ENCODE peak calls at places on chromosomes 12 and 14, in nine cellular contexts. One of them, this sample, is unnamed.

GRCh38 chr14:58772061-58772604 is 134.4 kb downstream of the DACT1 start:
- DNase-seq in tibial nerve: no peak
- DNase-seq in RWPE2: no peak
- DNase-seq in HCT116: no peak
- DNase-seq in iPS DF 6.9: no peak
- DNase-seq in CD8-positive, alpha-beta T cell: no peak
- DNase-seq in effector memory CD4-positive, alpha-beta T cell: no peak
- DNase-seq in adipocyte: no peak
- DNase-seq in lower lobe of right lung: no peak
- DNase-seq in this sample: no peak

GRCh38 chr12:54571857-54572195 is 16.6 kb downstream of the PPP1R1A start:
- DNase-seq in effector memory CD4-positive, alpha-beta T cell: no peak
- DNase-seq in lower lobe of right lung: no peak
- DNase-seq in tibial nerve: no peak
- DNase-seq in CD8-positive, alpha-beta T cell: no peak
- DNase-seq in adipocyte: no peak
- DNase-seq in HCT116: no peak
- DNase-seq in RWPE2: no peak
- DNase-seq in iPS DF 6.9: no peak
- DNase-seq in this sample: no peak

GRCh38 chr14:59126714-59127436 is 61.6 kb upstream of the DAAM1 start:
- DNase-seq in tibial nerve: peak; percentile 10
- DNase-seq in effector memory CD4-positive, alpha-beta T cell: peak; percentile 16
- DNase-seq in CD8-positive, alpha-beta T cell: no peak
- DNase-seq in iPS DF 6.9: peak; percentile 22
- DNase-seq in adipocyte: peak; percentile 82
- DNase-seq in RWPE2: no peak
- DNase-seq in lower lobe of right lung: no peak
- DNase-seq in HCT116: peak; percentile 61
- DNase-seq in this sample: no peak

GRCh38 chr12:97283297-97283696 is 179.3 kb upstream of the RMST start:
- DNase-seq in CD8-positive, alpha-beta T cell: no peak
- DNase-seq in iPS DF 6.9: no peak
- DNase-seq in HCT116: no peak
- DNase-seq in tibial nerve: no peak
- DNase-seq in effector memory CD4-positive, alpha-beta T cell: no peak
- DNase-seq in adipocyte: no peak
- DNase-seq in RWPE2: no peak
- DNase-seq in lower lobe of right lung: no peak
- DNase-seq in this sample: no peak

GRCh38 chr14:100239200-100239839 is 376 bp downstream of the YY1 start:
- DNase-seq in RWPE2: peak; percentile 77
- DNase-seq in effector memory CD4-positive, alpha-beta T cell: peak; percentile 15
- DNase-seq in CD8-positive, alpha-beta T cell: peak; percentile 59
- DNase-seq in lower lobe of right lung: peak; percentile 64
- DNase-seq in HCT116: no peak
- DNase-seq in iPS DF 6.9: no peak
- DNase-seq in tibial nerve: no peak
- DNase-seq in adipocyte: peak; percentile 22
- DNase-seq in this sample: no peak

GRCh38 chr14:69982220-69982795 is 103.1 kb downstream of the SMOC1 start:
- DNase-seq in adipocyte: no peak
- DNase-seq in CD8-positive, alpha-beta T cell: no peak
- DNase-seq in tibial nerve: no peak
- DNase-seq in RWPE2: no peak
- DNase-seq in lower lobe of right lung: no peak
- DNase-seq in effector memory CD4-positive, alpha-beta T cell: no peak
- DNase-seq in iPS DF 6.9: no peak
- DNase-seq in HCT116: no peak
- DNase-seq in this sample: no peak

GRCh38 chr14:96362071-96362964 is 823 bp downstream of the ATG2B start:
- DNase-seq in lower lobe of right lung: no peak
- DNase-seq in HCT116: peak; percentile 63
- DNase-seq in CD8-positive, alpha-beta T cell: peak; percentile 53
- DNase-seq in iPS DF 6.9: no peak
- DNase-seq in RWPE2: no peak
- DNase-seq in adipocyte: peak; percentile 68
- DNase-seq in effector memory CD4-positive, alpha-beta T cell: peak; percentile 47
- DNase-seq in tibial nerve: peak; percentile 19
- DNase-seq in this sample: no peak

GRCh38 chr12:91326043-91327027 is 143.7 kb upstream of the DCN start:
- DNase-seq in tibial nerve: peak; percentile 96
- DNase-seq in adipocyte: peak; percentile 90
- DNase-seq in CD8-positive, alpha-beta T cell: no peak
- DNase-seq in lower lobe of right lung: no peak
- DNase-seq in effector memory CD4-positive, alpha-beta T cell: peak; percentile 10
- DNase-seq in HCT116: peak; percentile 19
- DNase-seq in RWPE2: no peak
- DNase-seq in iPS DF 6.9: peak; percentile 37
- DNase-seq in this sample: no peak

GRCh38 chr14:79809849-79810612 is 401.3 kb downstream of the DIO2 start:
- DNase-seq in effector memory CD4-positive, alpha-beta T cell: no peak
- DNase-seq in HCT116: no peak
- DNase-seq in adipocyte: no peak
- DNase-seq in iPS DF 6.9: peak; percentile 4
- DNase-seq in tibial nerve: no peak
- DNase-seq in CD8-positive, alpha-beta T cell: no peak
- DNase-seq in RWPE2: no peak
- DNase-seq in lower lobe of right lung: no peak
- DNase-seq in this sample: no peak

GRCh38 chr14:101109347-101109638 is 205.8 kb upstream of the RTL1 start:
- DNase-seq in effector memory CD4-positive, alpha-beta T cell: no peak
- DNase-seq in CD8-positive, alpha-beta T cell: no peak
- DNase-seq in adipocyte: no peak
- DNase-seq in lower lobe of right lung: no peak
- DNase-seq in HCT116: no peak
- DNase-seq in tibial nerve: no peak
- DNase-seq in iPS DF 6.9: no peak
- DNase-seq in RWPE2: no peak
- DNase-seq in this sample: no peak

GRCh38 chr14:69620211-69620611 is 8.8 kb downstream of the SUSD6 start:
- DNase-seq in HCT116: no peak
- DNase-seq in tibial nerve: no peak
- DNase-seq in RWPE2: no peak
- DNase-seq in effector memory CD4-positive, alpha-beta T cell: no peak
- DNase-seq in iPS DF 6.9: no peak
- DNase-seq in lower lobe of right lung: no peak
- DNase-seq in CD8-positive, alpha-beta T cell: no peak
- DNase-seq in adipocyte: no peak
- DNase-seq in this sample: no peak

GRCh38 chr12:54612216-54612750 is 22.4 kb downstream of the LACRT start:
- DNase-seq in iPS DF 6.9: no peak
- DNase-seq in tibial nerve: no peak
- DNase-seq in CD8-positive, alpha-beta T cell: no peak
- DNase-seq in effector memory CD4-positive, alpha-beta T cell: no peak
- DNase-seq in RWPE2: no peak
- DNase-seq in HCT116: no peak
- DNase-seq in lower lobe of right lung: no peak
- DNase-seq in adipocyte: no peak
- DNase-seq in this sample: no peak

GRCh38 chr14:55912344-55912743 is 205.9 kb upstream of the PELI2 start:
- DNase-seq in lower lobe of right lung: no peak
- DNase-seq in RWPE2: no peak
- DNase-seq in iPS DF 6.9: no peak
- DNase-seq in tibial nerve: no peak
- DNase-seq in CD8-positive, alpha-beta T cell: no peak
- DNase-seq in adipocyte: no peak
- DNase-seq in HCT116: no peak
- DNase-seq in effector memory CD4-positive, alpha-beta T cell: no peak
- DNase-seq in this sample: no peak

GRCh38 chr12:4824415-4824814 is 85.3 kb upstream of the KCNA1 start:
- DNase-seq in adipocyte: no peak
- DNase-seq in CD8-positive, alpha-beta T cell: no peak
- DNase-seq in iPS DF 6.9: no peak
- DNase-seq in lower lobe of right lung: no peak
- DNase-seq in effector memory CD4-positive, alpha-beta T cell: no peak
- DNase-seq in HCT116: no peak
- DNase-seq in RWPE2: no peak
- DNase-seq in tibial nerve: no peak
- DNase-seq in this sample: peak; percentile 1

GRCh38 chr14:74308695-74309094 is 6.0 kb upstream of the ABCD4 start:
- DNase-seq in iPS DF 6.9: no peak
- DNase-seq in HCT116: no peak
- DNase-seq in adipocyte: no peak
- DNase-seq in CD8-positive, alpha-beta T cell: no peak
- DNase-seq in effector memory CD4-positive, alpha-beta T cell: no peak
- DNase-seq in lower lobe of right lung: no peak
- DNase-seq in RWPE2: no peak
- DNase-seq in tibial nerve: no peak
- DNase-seq in this sample: no peak
- H3K36me3 ChIP-seq in iPS DF 6.9: no peaks in the 10 kb centered on the region
- H3K36me3 ChIP-seq in HCT116: no peaks in the 10 kb centered on the region
- H3K36me3 ChIP-seq in adipocyte: no peaks in the 10 kb centered on the region
- H3K36me3 ChIP-seq in CD8-positive, alpha-beta T cell: no peaks in the 10 kb centered on the region
- H3K36me3 ChIP-seq in effector memory CD4-positive, alpha-beta T cell: no peaks in the 10 kb centered on the region
- H3K36me3 ChIP-seq in lower lobe of right lung: no peaks in the 10 kb centered on the region
- H3K36me3 ChIP-seq in RWPE2: no peaks in the 10 kb centered on the region
- H3K36me3 ChIP-seq in tibial nerve: no peaks in the 10 kb centered on the region
- H3K36me3 ChIP-seq in this sample: no peaks in the 10 kb centered on the region

DNA sequence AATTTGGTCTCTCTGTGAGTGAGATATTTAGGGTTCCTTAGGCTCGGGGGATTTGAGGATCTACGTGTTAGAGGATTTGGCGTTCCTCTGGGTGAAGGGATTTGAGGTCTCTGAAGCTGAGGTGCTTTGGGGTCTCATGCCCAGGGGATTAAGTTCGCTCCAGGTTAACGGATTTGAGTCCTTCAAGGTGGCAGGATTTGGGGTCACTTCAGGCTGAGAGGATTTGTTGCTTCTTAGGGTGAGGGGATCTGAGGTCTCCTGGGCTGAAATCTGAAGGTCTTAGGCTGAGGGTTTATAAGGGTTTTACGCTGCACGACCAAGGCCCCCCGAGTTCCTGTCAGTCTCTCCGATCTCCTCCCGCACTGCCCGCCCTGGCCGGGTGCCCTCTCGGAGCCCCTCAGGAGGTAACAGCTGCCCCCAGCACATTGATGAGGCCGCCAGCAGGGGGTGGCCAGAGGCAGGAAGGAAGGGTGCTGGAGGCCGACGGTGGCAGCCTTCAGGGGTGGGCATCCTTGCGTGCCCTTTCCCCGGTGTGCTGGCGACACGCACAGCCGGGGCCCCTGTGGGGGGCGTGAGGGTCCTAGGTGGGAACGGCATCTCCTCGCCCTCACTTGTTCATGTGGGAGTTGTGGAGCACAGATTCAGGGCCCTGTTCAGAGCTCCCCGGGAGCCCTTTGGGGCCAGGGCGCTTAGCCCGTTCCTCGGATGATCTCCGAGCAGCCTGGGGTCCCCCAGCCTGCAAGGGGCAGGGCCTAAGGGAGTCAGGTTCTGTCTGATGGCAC is 14.3 kb downstream of the CEP170B start:
- DNase-seq in HCT116: no peak
- DNase-seq in adipocyte: no peak
- DNase-seq in RWPE2: no peak
- DNase-seq in tibial nerve: no peak
- DNase-seq in effector memory CD4-positive, alpha-beta T cell: no peak
- DNase-seq in lower lobe of right lung: peak; percentile 37
- DNase-seq in CD8-positive, alpha-beta T cell: no peak
- DNase-seq in iPS DF 6.9: no peak
- DNase-seq in this sample: no peak
- H3K36me3 ChIP-seq in HCT116: peaks cover 16% of the 10 kb centered on the region
- H3K36me3 ChIP-seq in adipocyte: peaks cover 40% of the 10 kb centered on the region
- H3K36me3 ChIP-seq in RWPE2: peaks cover 45% of the 10 kb centered on the region
- H3K36me3 ChIP-seq in tibial nerve: no peaks in the 10 kb centered on the region
- H3K36me3 ChIP-seq in effector memory CD4-positive, alpha-beta T cell: no peaks in the 10 kb centered on the region
- H3K36me3 ChIP-seq in lower lobe of right lung: peaks cover 36% of the 10 kb centered on the region
- H3K36me3 ChIP-seq in CD8-positive, alpha-beta T cell: no peaks in the 10 kb centered on the region
- H3K36me3 ChIP-seq in iPS DF 6.9: peaks cover 15% of the 10 kb centered on the region
- H3K36me3 ChIP-seq in this sample: peaks cover 30% of the 10 kb centered on the region

GRCh38 chr14:66540038-66540437 is 32.1 kb downstream of the GPHN start:
- DNase-seq in RWPE2: no peak
- DNase-seq in CD8-positive, alpha-beta T cell: no peak
- DNase-seq in effector memory CD4-positive, alpha-beta T cell: no peak
- DNase-seq in adipocyte: no peak
- DNase-seq in iPS DF 6.9: no peak
- DNase-seq in HCT116: no peak
- DNase-seq in lower lobe of right lung: no peak
- DNase-seq in tibial nerve: no peak
- DNase-seq in this sample: no peak

GRCh38 chr14:66539034-66539433 is 31.1 kb downstream of the GPHN start:
- DNase-seq in adipocyte: no peak
- DNase-seq in tibial nerve: no peak
- DNase-seq in HCT116: no peak
- DNase-seq in iPS DF 6.9: no peak
- DNase-seq in effector memory CD4-positive, alpha-beta T cell: no peak
- DNase-seq in CD8-positive, alpha-beta T cell: no peak
- DNase-seq in lower lobe of right lung: no peak
- DNase-seq in RWPE2: no peak
- DNase-seq in this sample: no peak

GRCh38 chr14:66543996-66544395 is 36.0 kb downstream of the GPHN start:
- DNase-seq in adipocyte: no peak
- DNase-seq in iPS DF 6.9: no peak
- DNase-seq in lower lobe of right lung: no peak
- DNase-seq in tibial nerve: no peak
- DNase-seq in CD8-positive, alpha-beta T cell: no peak
- DNase-seq in effector memory CD4-positive, alpha-beta T cell: no peak
- DNase-seq in HCT116: no peak
- DNase-seq in RWPE2: no peak
- DNase-seq in this sample: no peak

DNA sequence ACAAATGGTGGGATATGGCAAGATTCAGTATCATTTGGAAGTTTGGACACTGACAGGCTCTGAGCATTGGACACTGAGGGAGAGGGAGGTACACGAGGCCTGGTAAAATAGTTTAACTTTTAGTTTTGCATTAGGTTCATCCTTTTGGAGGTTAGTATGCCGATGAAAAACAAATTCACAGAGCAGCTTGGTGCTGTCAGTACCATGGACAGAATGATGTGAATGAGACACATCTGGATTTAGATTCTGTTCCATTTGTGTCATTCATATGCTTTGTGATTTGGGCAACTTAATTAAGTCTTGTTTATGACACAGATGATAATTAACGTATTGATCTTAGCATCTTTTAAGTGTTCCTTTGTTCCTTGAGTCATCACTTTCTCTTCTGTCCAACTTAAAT is 33.7 kb downstream of the GPHN start:
- DNase-seq in adipocyte: peak; percentile 1
- DNase-seq in CD8-positive, alpha-beta T cell: no peak
- DNase-seq in HCT116: no peak
- DNase-seq in RWPE2: no peak
- DNase-seq in tibial nerve: no peak
- DNase-seq in iPS DF 6.9: no peak
- DNase-seq in effector memory CD4-positive, alpha-beta T cell: no peak
- DNase-seq in lower lobe of right lung: no peak
- DNase-seq in this sample: no peak
- H3K36me3 ChIP-seq in adipocyte: no peaks in the 10 kb centered on the region
- H3K36me3 ChIP-seq in CD8-positive, alpha-beta T cell: no peaks in the 10 kb centered on the region
- H3K36me3 ChIP-seq in HCT116: no peaks in the 10 kb centered on the region
- H3K36me3 ChIP-seq in RWPE2: no peaks in the 10 kb centered on the region
- H3K36me3 ChIP-seq in tibial nerve: no peaks in the 10 kb centered on the region
- H3K36me3 ChIP-seq in iPS DF 6.9: no peaks in the 10 kb centered on the region
- H3K36me3 ChIP-seq in effector memory CD4-positive, alpha-beta T cell: no peaks in the 10 kb centered on the region
- H3K36me3 ChIP-seq in lower lobe of right lung: no peaks in the 10 kb centered on the region
- H3K36me3 ChIP-seq in this sample: no peaks in the 10 kb centered on the region

DNA sequence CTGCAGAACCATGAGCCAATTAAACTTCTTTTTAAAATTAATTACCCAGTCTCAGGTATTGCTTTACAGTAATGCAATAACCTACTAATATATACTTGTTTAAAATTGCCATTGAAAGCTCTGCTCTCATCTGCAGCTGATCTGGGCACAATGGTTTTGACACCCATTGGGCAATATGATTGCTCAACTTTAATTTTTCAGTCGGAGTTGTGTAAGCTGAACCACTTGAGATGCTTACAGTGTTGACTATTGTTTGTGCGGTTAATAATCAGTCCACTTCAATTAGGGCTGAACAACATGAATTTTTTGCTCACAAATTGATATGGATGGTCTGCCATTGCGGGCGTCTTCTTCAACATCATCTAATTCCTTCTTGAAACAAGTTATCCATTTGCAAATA is 18.0 kb upstream of the OR4K5 start:
- DNase-seq in tibial nerve: no peak
- DNase-seq in RWPE2: no peak
- DNase-seq in lower lobe of right lung: no peak
- DNase-seq in effector memory CD4-positive, alpha-beta T cell: no peak
- DNase-seq in HCT116: no peak
- DNase-seq in adipocyte: no peak
- DNase-seq in iPS DF 6.9: no peak
- DNase-seq in CD8-positive, alpha-beta T cell: no peak
- DNase-seq in this sample: no peak
- H3K36me3 ChIP-seq in tibial nerve: no peaks in the 10 kb centered on the region
- H3K36me3 ChIP-seq in RWPE2: no peaks in the 10 kb centered on the region
- H3K36me3 ChIP-seq in lower lobe of right lung: no peaks in the 10 kb centered on the region
- H3K36me3 ChIP-seq in effector memory CD4-positive, alpha-beta T cell: no peaks in the 10 kb centered on the region
- H3K36me3 ChIP-seq in HCT116: no peaks in the 10 kb centered on the region
- H3K36me3 ChIP-seq in adipocyte: no peaks in the 10 kb centered on the region
- H3K36me3 ChIP-seq in iPS DF 6.9: no peaks in the 10 kb centered on the region
- H3K36me3 ChIP-seq in CD8-positive, alpha-beta T cell: no peaks in the 10 kb centered on the region
- H3K36me3 ChIP-seq in this sample: no peaks in the 10 kb centered on the region